ENCODE peak calls at places on chromosome 14, in four cellular contexts. J, L, T and Z are unnamed samples.

GRCh38 chr14:97219356-97220017 is 422.3 kb downstream of the VRK1 start:
- DNase-seq in L (no peak), T (peak), J (no peak), Z (no peak)

GRCh38 chr14:101124860-101125259 is 221.3 kb upstream of the RTL1 start:
- DNase-seq in L (no peak), T (no peak), J (no peak), Z (no peak)

GRCh38 chr14:44833376-44833775 is 128.4 kb downstream of the KLHL28 start:
- DNase-seq in L (peak), T (no peak), J (no peak), Z (no peak)

GRCh38 chr14:49250109-49250508 is 336.1 kb downstream of the RPS29 start:
- DNase-seq in T (no peak), J (no peak), L (no peak), Z (peak)

GRCh38 chr14:59905193-59905592 is 14.8 kb upstream of the LRRC9 start:
- DNase-seq in T (no peak), J (no peak), L (no peak), Z (no peak)

GRCh38 chr14:102663031-102663430 is 70.6 kb downstream of the RCOR1 start:
- DNase-seq in T (no peak), J (no peak), L (no peak), Z (no peak)

GRCh38 chr14:70013269-70013873 is 134.2 kb downstream of the SMOC1 start:
- DNase-seq in T (no peak), L (peak), J (no peak), Z (no peak)

GRCh38 chr14:90272523-90272922 is 16.2 kb downstream of the PSMC1 start:
- DNase-seq in T (no peak), J (no peak), L (no peak), Z (no peak)

GRCh38 chr14:22563987-22564386 is 25.0 kb downstream of the DAD1 start:
- DNase-seq in L (no peak), T (no peak), J (no peak), Z (no peak)

GRCh38 chr14:59481407-59482119 is 2.6 kb downstream of the L3HYPDH start:
- DNase-seq in T (no peak), L (peak), J (no peak), Z (no peak)

GRCh38 chr14:74955229-74955999 is at the start of gene PGF:
- DNase-seq in L (peak), J (no peak), T (peak), Z (no peak)

GRCh38 chr14:65103150-65103760 is 938 bp upstream of the MAX start:
- DNase-seq in J (no peak), L (no peak), T (no peak), Z (no peak)

GRCh38 chr14:57729208-57730187 is 136.4 kb downstream of the SLC35F4 start:
- DNase-seq in T (no peak), J (no peak), L (no peak), Z (no peak)

GRCh38 chr14:39015360-39015961 is 87.6 kb downstream of the SEC23A start:
- DNase-seq in J (no peak), T (peak), L (peak), Z (peak)

GRCh38 chr14:75417674-75418073 is 10.1 kb upstream of the JDP2 start:
- DNase-seq in L (no peak), T (no peak), J (no peak), Z (no peak)

GRCh38 chr14:73153272-73153671 is 17.0 kb downstream of the PSEN1 start:
- DNase-seq in T (no peak), J (no peak), L (no peak), Z (peak)

GRCh38 chr14:31326111-31326510 is 94.2 kb downstream of the HEATR5A start:
- DNase-seq in T (peak), J (no peak), L (peak), Z (peak)

GRCh38 chr14:106840258-106840657 is 1313.9 kb downstream of the TMEM121 start:
- DNase-seq in L (no peak), J (no peak), T (no peak), Z (no peak)

GRCh38 chr14:100084591-100084990 is 19.4 kb downstream of the EVL start:
- DNase-seq in L (no peak), T (no peak), J (no peak), Z (no peak)

GRCh38 chr14:40003773-40004172 is 571.5 kb upstream of the FBXO33 start:
- DNase-seq in J (no peak), L (no peak), T (no peak), Z (no peak)

GRCh38 chr14:64082837-64083236 is 211.3 kb downstream of the ESR2 start:
- DNase-seq in T (no peak), J (no peak), L (peak), Z (no peak)

GRCh38 chr14:77039285-77040058 is 11.0 kb upstream of the IRF2BPL start:
- DNase-seq in T (no peak), L (no peak), J (no peak), Z (peak)

GRCh38 chr14:77037338-77037782 is 8.9 kb upstream of the IRF2BPL start:
- DNase-seq in T (no peak), J (no peak), L (no peak), Z (no peak)

GRCh38 chr14:77040059-77040308 is 11.5 kb upstream of the IRF2BPL start:
- DNase-seq in J (no peak), T (no peak), L (no peak), Z (no peak)

GRCh38 chr14:77036484-77037337 is 8.2 kb upstream of the IRF2BPL start:
- DNase-seq in T (no peak), J (no peak), L (no peak), Z (no peak)

DNA sequence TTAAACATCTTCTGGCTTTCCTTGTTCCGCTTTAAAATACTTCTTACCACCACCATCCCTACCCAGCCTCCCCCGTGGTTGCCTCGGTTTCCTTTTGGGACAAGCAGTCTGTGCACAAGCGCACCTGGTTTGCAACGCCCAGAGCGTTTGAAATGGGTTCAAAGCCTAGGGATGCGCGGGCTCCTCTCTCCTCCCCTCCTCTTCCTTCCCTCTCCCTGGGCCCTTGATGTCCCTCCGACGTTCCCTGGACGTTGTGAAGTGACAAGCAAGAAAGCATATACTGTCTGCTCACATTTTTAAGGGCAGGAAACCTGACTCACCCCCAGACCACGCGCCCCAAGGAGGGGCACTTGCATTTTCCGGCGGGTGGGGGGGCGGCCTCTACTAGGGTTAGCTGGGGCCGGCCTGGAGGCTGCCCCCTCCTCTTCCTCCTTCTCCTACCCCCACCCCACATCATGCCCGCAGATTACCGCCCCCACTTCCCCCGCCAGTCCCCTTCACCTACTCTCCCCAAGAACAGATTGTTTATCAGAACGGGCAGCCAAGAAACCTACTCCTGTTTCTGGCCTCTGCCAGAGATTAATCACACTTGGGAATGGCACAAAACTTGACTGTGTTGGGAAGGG is 9.5 kb upstream of the IRF2BPL start:
- DNase-seq in J (no peak), T (no peak), L (no peak), Z (no peak)
- H3K4me3 ChIP-seq in J (peak), T (no peak), L (no peak), Z (no peak)

GRCh38 chr14:104692939-104693315 is 3.5 kb downstream of the INF2 start:
- DNase-seq in J (no peak), T (no peak), L (no peak), Z (no peak)

GRCh38 chr14:104690266-104690711 is 871 bp downstream of the INF2 start:
- DNase-seq in T (no peak), J (no peak), L (no peak), Z (no peak)

GRCh38 chr14:104690861-104691455 is 1.5 kb downstream of the INF2 start:
- DNase-seq in L (no peak), J (no peak), T (no peak), Z (no peak)

GRCh38 chr14:104692261-104692938 is 3.0 kb downstream of the INF2 start:
- DNase-seq in L (no peak), J (no peak), T (no peak), Z (no peak)

GRCh38 chr14:104691546-104692260 is 2.3 kb downstream of the INF2 start:
- DNase-seq in T (no peak), L (no peak), J (no peak), Z (no peak)
- H3K4me3 ChIP-seq in T (no peak), L (no peak), J (peak), Z (no peak)

GRCh38 chr14:24431569-24432258 is 2.0 kb downstream of the KHNYN start:
- DNase-seq in J (peak), T (peak), L (peak), Z (peak)
- H3K4me3 ChIP-seq in J (peak), T (no peak), L (peak), Z (peak)

GRCh38 chr14:105060751-105061427 is 4.3 kb downstream of the GPR132 start:
- DNase-seq in J (no peak), L (no peak), T (peak), Z (no peak)
- H3K4me3 ChIP-seq in J (no peak), L (no peak), T (peak), Z (no peak)

GRCh38 chr14:41825622-41826021 is 218.9 kb downstream of the LRFN5 start:
- DNase-seq in J (no peak), L (no peak), T (no peak), Z (no peak)

DNA sequence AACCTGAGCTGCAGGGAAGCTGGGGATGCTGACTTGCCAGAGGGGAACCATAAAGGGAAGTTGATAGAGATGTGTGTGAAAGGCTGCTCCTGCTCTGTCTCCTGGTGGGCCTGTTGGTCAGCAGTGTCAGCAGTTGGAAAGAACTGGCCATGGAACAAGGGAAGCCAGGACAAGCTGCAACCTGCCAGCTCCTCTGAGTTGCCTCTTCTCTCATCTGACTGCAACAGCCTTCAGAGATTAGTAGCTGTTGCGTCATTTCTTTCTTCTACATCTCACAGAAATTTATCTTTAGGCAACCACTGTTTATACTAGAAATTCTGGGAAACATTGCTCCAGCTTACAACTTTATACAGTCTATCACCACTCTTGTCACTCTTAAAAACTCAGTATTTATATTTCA is 224.0 kb downstream of the LRFN5 start:
- DNase-seq in T (no peak), L (peak), J (peak), Z (no peak)
- H3K4me3 ChIP-seq in T (no peak), L (no peak), J (no peak), Z (no peak)

GRCh38 chr14:21056520-21057163 is 980 bp upstream of the RNASE8 start:
- DNase-seq in T (no peak), L (peak), J (no peak), Z (no peak)
- H3K4me3 ChIP-seq in T (no peak), L (no peak), J (no peak), Z (no peak)

DNA sequence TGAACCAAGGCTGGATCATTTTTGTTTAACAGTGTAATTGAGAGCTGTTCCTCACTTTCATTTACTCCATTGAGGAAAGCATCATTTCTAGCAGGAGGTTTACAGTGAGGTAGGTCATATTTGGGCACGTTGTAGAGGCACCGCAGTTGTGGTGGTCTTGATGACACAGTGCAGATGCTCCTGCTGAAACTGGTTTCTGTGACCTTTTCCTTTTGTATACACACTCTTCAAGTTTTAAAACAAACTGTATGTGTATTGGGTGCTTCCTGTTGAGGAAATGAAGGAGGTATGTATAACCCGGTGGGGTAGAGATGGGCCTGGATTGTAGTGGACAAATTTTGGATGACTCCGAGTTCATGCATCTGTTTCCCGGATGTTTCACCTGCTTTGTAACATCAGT is 456.3 kb upstream of the RGS6 start:
- DNase-seq in L (no peak), T (no peak), J (no peak), Z (no peak)
- H3K4me3 ChIP-seq in L (no peak), T (no peak), J (no peak), Z (no peak)

GRCh38 chr14:104899781-104900180 is 24.9 kb upstream of the PLD4 start:
- DNase-seq in T (no peak), L (no peak), J (no peak), Z (no peak)

GRCh38 chr14:104898195-104898558 is 26.5 kb upstream of the PLD4 start:
- DNase-seq in J (no peak), L (no peak), T (no peak), Z (no peak)

GRCh38 chr14:104898870-104899510 is 25.7 kb upstream of the PLD4 start:
- DNase-seq in J (no peak), L (no peak), T (no peak), Z (no peak)

GRCh38 chr14:104903990-104904389 is 20.7 kb upstream of the PLD4 start:
- DNase-seq in T (no peak), J (no peak), L (no peak), Z (no peak)

GRCh38 chr14:104900639-104901512 is 23.8 kb upstream of the PLD4 start:
- DNase-seq in L (no peak), J (no peak), T (no peak), Z (no peak)
- H3K4me3 ChIP-seq in L (no peak), J (no peak), T (no peak), Z (no peak)

GRCh38 chr14:24911324-24912095 is 138.4 kb downstream of the STXBP6 start:
- DNase-seq in L (peak), T (no peak), J (no peak), Z (peak)
- H3K4me3 ChIP-seq in L (no peak), T (no peak), J (no peak), Z (no peak)